ENCODE peak calls at places on chromosome 15, in five cellular contexts. J is choroid plexus epithelial cell, F is right lobe of liver, L is mesothelial cell of epicardium, O is cardiac muscle cell. I is an unnamed sample.

GRCh38 chr15:49855917-49856637 is 235.2 kb downstream of the DTWD1 start:
- DNase-seq in F (no peak), O (no peak), J (peak; percentile 99), L (no peak), I (peak; percentile 92)

GRCh38 chr15:81567924-81568323 is 193.9 kb upstream of the TMC3 start:
- DNase-seq in L (no peak), F (no peak), J (no peak), O (no peak), I (no peak)

GRCh38 chr15:26050271-26050670 is 187.1 kb upstream of the ATP10A start:
- DNase-seq in L (no peak), O (no peak), J (no peak), F (no peak), I (no peak)

GRCh38 chr15:52240166-52240565 is 49.0 kb upstream of the GNB5 start:
- DNase-seq in O (no peak), L (no peak), J (no peak), F (no peak), I (no peak)

GRCh38 chr15:65660927-65661326 is 39.2 kb downstream of the SLC24A1 start:
- DNase-seq in O (no peak), F (no peak), L (no peak), J (peak; percentile 59), I (peak; percentile 68)

GRCh38 chr15:27752682-27753081 is 346.4 kb downstream of the OCA2 start:
- DNase-seq in L (no peak), O (no peak), F (no peak), J (no peak), I (no peak)

GRCh38 chr15:101637549-101638318 is 14.4 kb downstream of the TM2D3 start:
- DNase-seq in F (no peak), O (no peak), J (peak; percentile 64), L (no peak), I (peak; percentile 72)

GRCh38 chr15:41490355-41490754 is 3.3 kb upstream of the ITPKA start:
- DNase-seq in J (peak; percentile 96), F (no peak), L (no peak), O (no peak), I (peak; percentile 90)

GRCh38 chr15:77024273-77025065 is 29.5 kb downstream of the PSTPIP1 start:
- DNase-seq in F (peak; percentile 73), L (peak; percentile 61), O (peak; percentile 77), J (peak; percentile 63), I (peak; percentile 53)

GRCh38 chr15:33988384-33988783 is 20.1 kb downstream of the CHRM5 start:
- DNase-seq in F (no peak), J (peak; percentile 46), O (no peak), L (no peak), I (no peak)

GRCh38 chr15:55526559-55527036 is 18.6 kb upstream of the DNAAF4 start:
- DNase-seq in J (peak; percentile 85), L (no peak), O (peak; percentile 64), F (no peak), I (peak; percentile 56)

GRCh38 chr15:79593119-79593869 is 161.2 kb downstream of the MINAR1 start:
- DNase-seq in F (no peak), L (no peak), J (peak; percentile 50), O (peak; percentile 14), I (peak; percentile 27)

GRCh38 chr15:51382787-51383186 is 41.3 kb downstream of the GLDN start:
- DNase-seq in L (no peak), F (no peak), J (peak; percentile 77), O (peak; percentile 65), I (peak; percentile 65)

GRCh38 chr15:56244237-56244810 is 645 bp upstream of the RFX7 start:
- DNase-seq in F (peak; percentile 57), J (peak; percentile 80), L (no peak), O (peak; percentile 73), I (peak; percentile 89)

GRCh38 chr15:65219137-65219536 is 7.9 kb upstream of the CILP start:
- DNase-seq in F (no peak), J (no peak), O (no peak), L (no peak), I (no peak)

GRCh38 chr15:96232335-96232734 is 98.2 kb upstream of the NR2F2 start:
- DNase-seq in L (no peak), F (no peak), O (no peak), J (no peak), I (no peak)

GRCh38 chr15:66651913-66652642 is 50.0 kb upstream of the SMAD6 start:
- DNase-seq in O (no peak), J (no peak), L (no peak), F (peak; percentile 86), I (no peak)

GRCh38 chr15:74036271-74037170 is 42.0 kb downstream of the PML start:
- DNase-seq in L (no peak), O (peak; percentile 84), J (peak; percentile 76), F (peak; percentile 65), I (peak; percentile 56)

GRCh38 chr15:90047956-90048575 is 46.9 kb downstream of the ZNF710 start:
- DNase-seq in L (no peak), O (no peak), J (no peak), F (peak; percentile 68), I (no peak)

GRCh38 chr15:75705854-75706681 is 6.6 kb downstream of the CSPG4 start:
- DNase-seq in O (peak; percentile 32), L (no peak), J (no peak), F (no peak), I (no peak)

GRCh38 chr15:63945005-63945788 is 101.1 kb downstream of the DAPK2 start:
- DNase-seq in F (peak; percentile 76), J (peak; percentile 69), O (peak; percentile 76), L (no peak), I (peak; percentile 73)

GRCh38 chr15:101579766-101580165 is 72.4 kb downstream of the TM2D3 start:
- DNase-seq in F (no peak), J (peak; percentile 35), L (no peak), O (no peak), I (peak; percentile 77)

GRCh38 chr15:101121511-101122090 is 130.2 kb downstream of the CHSY1 start:
- DNase-seq in O (peak; percentile 75), F (peak; percentile 68), L (no peak), J (peak; percentile 76), I (no peak)

GRCh38 chr15:67531379-67532059 is 10.6 kb downstream of the C15orf61 start:
- DNase-seq in L (no peak), O (no peak), F (no peak), J (peak; percentile 18), I (peak; percentile 13)

GRCh38 chr15:89401636-89402252 is 67.1 kb upstream of the POLG start:
- DNase-seq in J (peak; percentile 74), O (no peak), L (no peak), F (no peak), I (peak; percentile 60)

GRCh38 chr15:96344706-96345559 is 14.4 kb downstream of the NR2F2 start:
- DNase-seq in F (peak; percentile 43), L (peak; percentile 12), J (peak; percentile 36), O (no peak), I (no peak)

GRCh38 chr15:57797608-57798267 is 91.2 kb downstream of the POLR2M start:
- DNase-seq in L (no peak), O (no peak), F (no peak), J (no peak), I (no peak)

GRCh38 chr15:86608461-86608860 is 528.8 kb downstream of the AGBL1 start:
- DNase-seq in O (no peak), J (peak; percentile 1), F (no peak), L (no peak), I (peak; percentile 58)

GRCh38 chr15:37056168-37056893 is 44.0 kb downstream of the MEIS2 start:
- DNase-seq in O (no peak), F (no peak), L (no peak), J (no peak), I (peak; percentile 52)

GRCh38 chr15:31469801-31470545 is 143.3 kb downstream of the KLF13 start:
- DNase-seq in J (no peak), O (no peak), L (no peak), F (no peak), I (no peak)

DNA sequence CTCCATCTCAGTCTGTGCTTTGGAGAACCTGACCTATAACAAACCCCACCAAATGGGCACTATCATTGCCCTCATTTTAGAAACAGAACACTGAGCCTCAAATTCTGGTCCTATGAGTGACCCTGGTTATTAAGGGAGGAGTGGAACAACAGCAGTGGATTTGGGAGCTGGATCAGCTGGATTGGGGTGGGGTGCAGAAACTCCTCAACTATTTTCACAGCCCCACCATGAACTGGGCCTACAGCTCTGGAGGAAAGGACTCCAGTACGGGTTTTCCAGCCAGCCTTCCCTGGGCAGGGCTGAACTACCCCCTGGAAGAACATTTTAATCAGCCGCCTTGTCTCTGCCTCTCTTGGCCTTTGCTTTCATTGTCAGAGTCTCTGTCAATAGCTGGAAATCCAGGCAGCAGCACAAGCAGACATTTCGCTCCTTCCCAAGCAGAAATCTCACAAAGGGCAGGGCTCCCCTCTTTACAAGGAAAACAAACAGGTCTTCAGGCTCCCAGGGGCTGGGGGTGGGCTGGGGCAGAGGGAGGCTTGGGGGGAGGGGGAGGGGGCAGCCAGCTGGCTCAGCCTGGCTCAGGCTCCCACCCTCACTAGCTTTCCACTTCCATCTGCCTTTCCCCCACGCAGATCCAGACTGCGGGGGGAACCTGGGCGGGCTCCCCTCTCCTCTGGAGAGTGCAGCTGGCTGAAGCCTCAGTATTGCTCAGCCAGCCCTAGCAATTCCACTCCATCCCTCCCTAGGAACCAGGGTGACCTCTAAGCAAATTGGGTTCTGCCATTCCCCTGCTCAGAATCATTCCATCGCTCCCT is 13.7 kb upstream of the TLE3 start:
- DNase-seq in J (peak; percentile 93), O (peak; percentile 90), F (peak; percentile 78), L (peak; percentile 45), I (peak; percentile 71)
- TF ChIP-seq CTCF in J (no peak), O (no peak), F (no peak), L (no peak), I (no peak)

GRCh38 chr15:39171944-39172368 is 408.9 kb upstream of the THBS1 start:
- DNase-seq in L (peak; percentile 48), F (peak; percentile 48), O (peak; percentile 87), J (peak; percentile 99), I (peak; percentile 97)
- TF ChIP-seq CTCF in L (no peak), F (peak; percentile 32), O (peak; percentile 51), J (peak; percentile 78), I (peak; percentile 76)

GRCh38 chr15:29259233-29259632 is 10.4 kb downstream of the NSMCE3 start:
- DNase-seq in F (no peak), O (no peak), J (peak; percentile 18), L (no peak), I (no peak)
- TF ChIP-seq CTCF in F (no peak), O (no peak), J (peak; percentile 33), L (no peak), I (no peak)

GRCh38 chr15:71098920-71099319 is 16.4 kb upstream of the THSD4 start:
- DNase-seq in O (no peak), L (no peak), J (no peak), F (no peak), I (no peak)
- TF ChIP-seq CTCF in O (no peak), L (no peak), J (peak; percentile 20), F (no peak), I (no peak)

I was measured in MCF 10A.